ENCODE peak calls at places on chromosome 4, in ten cellular contexts. G, C, J, Z, L, B, W, R, Q and M are unnamed samples.

GRCh38 chr4:99117876-99118693 is 26.0 kb downstream of the ADH4 start:
- DNase-seq in C (no peak), G (no peak), R (no peak), W (no peak), Z (no peak), L (peak; percentile 48), J (no peak), B (no peak), Q (no peak), M (no peak)

GRCh38 chr4:74544655-74545361 is 99.9 kb downstream of the AREG start:
- DNase-seq in C (no peak), W (no peak), B (no peak), Q (no peak), Z (no peak), L (peak; percentile 66), J (no peak), R (no peak), G (no peak), M (no peak)

GRCh38 chr4:87375719-87376291 is 15.2 kb downstream of the HSD17B11 start:
- DNase-seq in R (no peak), Z (no peak), B (no peak), J (no peak), L (peak; percentile 91), W (no peak), G (no peak), Q (peak; percentile 55), C (no peak), M (no peak)

GRCh38 chr4:172009461-172009860 is 196.3 kb downstream of the GALNTL6 start:
- DNase-seq in B (no peak), J (no peak), Q (no peak), W (no peak), G (no peak), R (no peak), L (no peak), C (no peak), Z (no peak), M (no peak)

GRCh38 chr4:16124232-16124631 is 40.4 kb upstream of the PROM1 start:
- DNase-seq in G (no peak), L (peak; percentile 24), C (no peak), Q (no peak), Z (no peak), J (no peak), B (no peak), W (no peak), R (no peak), M (no peak)

GRCh38 chr4:17066972-17067371 is 168.5 kb upstream of the LDB2 start:
- DNase-seq in J (no peak), L (peak; percentile 80), W (no peak), B (no peak), C (no peak), Z (peak; percentile 3), G (no peak), R (no peak), Q (no peak), M (no peak)

GRCh38 chr4:76654796-76655195 is 219.8 kb downstream of the SHROOM3 start:
- DNase-seq in W (no peak), R (no peak), B (no peak), L (no peak), Z (no peak), Q (no peak), J (no peak), C (no peak), G (no peak), M (no peak)

GRCh38 chr4:124768596-124768995 is 56.1 kb upstream of the ANKRD50 start:
- DNase-seq in W (no peak), G (no peak), J (no peak), Q (no peak), L (peak; percentile 22), Z (no peak), R (no peak), B (no peak), C (no peak), M (no peak)

GRCh38 chr4:146336413-146336807 is 122.1 kb downstream of the REELD1 start:
- DNase-seq in Z (no peak), Q (no peak), W (no peak), G (no peak), R (no peak), L (no peak), C (no peak), J (no peak), B (no peak), M (no peak)

GRCh38 chr4:52201705-52202104 is 150.6 kb downstream of the SPATA18 start:
- DNase-seq in Q (no peak), L (no peak), W (no peak), B (no peak), R (no peak), C (no peak), J (no peak), Z (no peak), G (no peak), M (no peak)

GRCh38 chr4:52658671-52659015 is 458 bp downstream of the USP46 start:
- DNase-seq in G (no peak), W (peak; percentile 28), Z (peak; percentile 3), J (no peak), C (no peak), R (no peak), L (no peak), B (no peak), Q (no peak), M (peak; percentile 52)

GRCh38 chr4:71294301-71294700 is 44.5 kb upstream of the SLC4A4 start:
- DNase-seq in G (no peak), Z (no peak), Q (no peak), C (no peak), W (no peak), L (no peak), B (no peak), R (no peak), J (no peak), M (no peak)

GRCh38 chr4:16893141-16893571 is 5.3 kb downstream of the LDB2 start:
- DNase-seq in J (no peak), R (no peak), W (no peak), G (no peak), Z (no peak), L (peak; percentile 25), Q (no peak), B (no peak), C (no peak), M (no peak)

GRCh38 chr4:80235451-80235850 is 31.0 kb upstream of the FGF5 start:
- DNase-seq in W (no peak), B (no peak), R (no peak), G (no peak), C (no peak), Q (no peak), L (no peak), J (no peak), Z (no peak), M (no peak)
- TF ChIP-seq CTCF in W (no peak), B (no peak), R (no peak), G (no peak), C (no peak), Q (no peak), L (no peak), J (no peak), Z (no peak), M (no peak)

DNA sequence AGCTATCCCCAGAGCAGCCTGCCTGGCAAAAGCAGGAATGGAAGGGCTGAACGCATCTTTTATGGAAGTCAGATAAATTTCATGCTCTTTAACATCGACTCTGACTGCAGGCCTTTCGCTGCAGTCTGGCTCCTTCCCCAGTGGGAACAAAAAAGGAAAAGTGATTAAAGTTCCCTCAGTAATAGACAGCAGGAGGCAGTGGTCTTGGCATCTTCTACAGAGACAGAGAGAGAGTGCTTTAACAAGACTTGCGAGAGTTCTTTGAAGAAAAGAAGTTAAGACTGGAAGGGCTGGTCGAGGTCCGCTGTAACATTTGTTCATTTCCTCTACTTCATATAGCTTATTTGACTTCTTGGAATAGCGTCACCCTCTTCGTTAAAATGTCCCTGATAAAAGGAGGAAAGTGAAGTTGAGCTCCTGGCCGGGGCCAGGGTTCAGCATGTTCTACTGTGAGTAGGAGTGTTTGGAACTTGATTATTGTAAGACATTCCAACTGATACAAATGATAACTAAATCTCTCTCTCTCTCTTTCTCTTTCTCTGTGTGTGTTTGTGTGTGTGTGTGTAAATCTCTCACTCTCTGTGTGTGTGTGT is 179.8 kb downstream of the SLIT2 start:
- DNase-seq in W (no peak), Q (no peak), J (no peak), L (peak; percentile 70), C (no peak), G (no peak), Z (no peak), B (no peak), R (no peak), M (no peak)
- TF ChIP-seq CTCF in W (no peak), Q (no peak), J (no peak), L (peak; percentile 44), C (no peak), G (no peak), Z (no peak), B (no peak), R (no peak), M (no peak)

DNA sequence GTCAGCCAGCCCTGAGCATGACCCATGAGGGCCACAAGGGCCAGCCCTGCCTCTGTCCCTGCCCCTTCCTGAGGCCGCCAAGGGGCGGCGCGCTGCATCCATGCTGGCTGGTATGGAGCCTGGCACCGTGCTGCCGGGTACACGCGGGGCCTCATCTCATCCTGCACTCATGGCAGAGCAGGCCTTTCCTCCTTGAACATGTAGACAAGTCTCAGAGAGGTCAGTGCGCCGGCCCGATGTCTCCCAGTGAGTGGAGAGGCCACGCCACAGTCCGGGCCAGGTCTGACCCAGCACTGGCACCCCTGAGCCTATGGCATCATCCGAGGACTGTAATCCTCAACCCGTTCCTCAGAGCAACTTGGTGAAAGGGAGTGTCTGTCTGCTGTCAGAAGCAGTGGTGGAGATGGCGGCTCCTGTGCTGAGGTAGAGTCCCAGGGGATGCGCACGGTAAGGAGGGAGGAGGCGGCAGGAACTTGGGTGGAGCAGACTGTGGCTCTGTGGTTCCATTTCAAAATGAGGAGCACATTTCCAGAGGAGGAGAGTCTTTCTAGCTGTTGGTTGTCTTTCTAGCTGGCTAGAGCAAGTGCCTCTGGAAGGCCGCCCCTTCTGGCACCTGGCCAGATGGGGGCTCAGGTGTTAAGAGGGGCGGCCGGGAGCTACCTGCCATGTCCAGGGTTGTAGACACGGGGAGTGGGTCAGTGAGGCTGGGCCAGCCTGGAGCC is 32.8 kb downstream of the TRMT44 start:
- DNase-seq in G (no peak), R (no peak), C (no peak), B (no peak), Q (no peak), W (no peak), L (no peak), Z (no peak), J (peak; percentile 78), M (no peak)
- TF ChIP-seq CTCF in G (no peak), R (no peak), C (no peak), B (no peak), Q (no peak), W (no peak), L (peak; percentile 28), Z (no peak), J (peak; percentile 3), M (no peak)

GRCh38 chr4:12036450-12036849 is 607.8 kb upstream of the HS3ST1 start:
- DNase-seq in Q (no peak), B (no peak), L (peak; percentile 24), G (no peak), Z (no peak), R (no peak), J (no peak), C (no peak), W (no peak), M (no peak)

DNA sequence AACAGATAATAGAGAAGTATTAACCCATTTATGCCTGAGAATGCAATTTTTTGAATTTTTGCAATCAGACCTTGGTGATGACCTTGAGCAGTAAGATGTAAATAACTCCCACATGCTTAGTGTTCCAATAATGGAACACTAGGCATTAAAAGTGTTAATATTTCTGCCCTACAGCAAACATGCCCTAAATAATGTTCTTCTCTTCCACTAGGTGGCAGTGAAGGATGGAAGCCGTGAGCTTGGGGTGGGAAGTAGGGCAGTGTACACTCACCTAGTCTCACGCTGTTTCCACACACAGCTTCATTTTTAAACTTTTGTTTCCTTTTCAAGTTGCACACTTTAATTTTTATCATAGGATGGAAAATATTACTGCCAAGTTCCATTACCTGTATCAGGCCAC is 613.1 kb upstream of the HS3ST1 start:
- DNase-seq in R (no peak), Z (no peak), L (peak; percentile 52), Q (no peak), J (no peak), C (no peak), G (no peak), B (no peak), W (peak; percentile 15), M (no peak)
- TF ChIP-seq CTCF in R (no peak), Z (no peak), L (peak; percentile 42), Q (no peak), J (no peak), C (no peak), G (no peak), B (peak; percentile 59), W (peak; percentile 48), M (peak; percentile 64)